ENCODE peak calls at places on chromosomes 16 and 17, in ten cellular contexts. One of them, this sample, is unnamed.

GRCh38 chr16:30472328-30472942 is at the start of gene ITGAL:
- DNase-seq in CD8-positive, alpha-beta memory T cell: peak
- DNase-seq in sigmoid colon: peak
- DNase-seq in substantia nigra: peak
- DNase-seq in CD4-positive, alpha-beta T cell: peak
- DNase-seq in neuronal stem cell: no peak
- DNase-seq in gastrocnemius medialis: peak
- DNase-seq in colonic mucosa: peak
- DNase-seq in hepatocyte: no peak
- DNase-seq in CD4-positive, CD25-positive, alpha-beta regulatory T cell: peak
- DNase-seq in this sample: no peak

GRCh38 chr17:76121932-76122383 is 18.4 kb upstream of the EXOC7 start:
- DNase-seq in CD8-positive, alpha-beta memory T cell: no peak
- DNase-seq in sigmoid colon: peak
- DNase-seq in substantia nigra: no peak
- DNase-seq in CD4-positive, alpha-beta T cell: no peak
- DNase-seq in neuronal stem cell: no peak
- DNase-seq in gastrocnemius medialis: no peak
- DNase-seq in colonic mucosa: peak
- DNase-seq in hepatocyte: no peak
- DNase-seq in CD4-positive, CD25-positive, alpha-beta regulatory T cell: no peak
- DNase-seq in this sample: no peak

GRCh38 chr17:28144019-28144418 is 101.5 kb downstream of the NLK start:
- DNase-seq in CD8-positive, alpha-beta memory T cell: no peak
- DNase-seq in sigmoid colon: no peak
- DNase-seq in substantia nigra: no peak
- DNase-seq in CD4-positive, alpha-beta T cell: no peak
- DNase-seq in neuronal stem cell: no peak
- DNase-seq in gastrocnemius medialis: no peak
- DNase-seq in colonic mucosa: no peak
- DNase-seq in hepatocyte: no peak
- DNase-seq in CD4-positive, CD25-positive, alpha-beta regulatory T cell: no peak
- DNase-seq in this sample: no peak

GRCh38 chr17:80785477-80786178 is 206.0 kb upstream of the CHMP6 start:
- DNase-seq in CD8-positive, alpha-beta memory T cell: no peak
- DNase-seq in sigmoid colon: peak
- DNase-seq in substantia nigra: no peak
- DNase-seq in CD4-positive, alpha-beta T cell: no peak
- DNase-seq in neuronal stem cell: no peak
- DNase-seq in gastrocnemius medialis: no peak
- DNase-seq in colonic mucosa: no peak
- DNase-seq in hepatocyte: no peak
- DNase-seq in CD4-positive, CD25-positive, alpha-beta regulatory T cell: no peak
- DNase-seq in this sample: no peak

GRCh38 chr16:66988197-66988788 is at the start of gene CES4A:
- DNase-seq in CD8-positive, alpha-beta memory T cell: no peak
- DNase-seq in sigmoid colon: peak
- DNase-seq in substantia nigra: no peak
- DNase-seq in CD4-positive, alpha-beta T cell: no peak
- DNase-seq in neuronal stem cell: no peak
- DNase-seq in gastrocnemius medialis: peak
- DNase-seq in colonic mucosa: no peak
- DNase-seq in hepatocyte: peak
- DNase-seq in CD4-positive, CD25-positive, alpha-beta regulatory T cell: peak
- DNase-seq in this sample: peak

GRCh38 chr17:6696906-6697305 is 16.3 kb downstream of the SLC13A5 start:
- DNase-seq in CD8-positive, alpha-beta memory T cell: no peak
- DNase-seq in sigmoid colon: no peak
- DNase-seq in substantia nigra: no peak
- DNase-seq in CD4-positive, alpha-beta T cell: no peak
- DNase-seq in neuronal stem cell: no peak
- DNase-seq in gastrocnemius medialis: no peak
- DNase-seq in colonic mucosa: no peak
- DNase-seq in hepatocyte: no peak
- DNase-seq in CD4-positive, CD25-positive, alpha-beta regulatory T cell: no peak
- DNase-seq in this sample: no peak

GRCh38 chr17:75689441-75689873 is 22.3 kb downstream of the SAP30BP start:
- DNase-seq in CD8-positive, alpha-beta memory T cell: no peak
- DNase-seq in sigmoid colon: no peak
- DNase-seq in substantia nigra: no peak
- DNase-seq in CD4-positive, alpha-beta T cell: peak
- DNase-seq in neuronal stem cell: no peak
- DNase-seq in gastrocnemius medialis: no peak
- DNase-seq in colonic mucosa: no peak
- DNase-seq in hepatocyte: no peak
- DNase-seq in CD4-positive, CD25-positive, alpha-beta regulatory T cell: peak
- DNase-seq in this sample: peak

GRCh38 chr16:12925026-12925425 is 23.6 kb downstream of the SHISA9 start:
- DNase-seq in CD8-positive, alpha-beta memory T cell: no peak
- DNase-seq in sigmoid colon: no peak
- DNase-seq in substantia nigra: no peak
- DNase-seq in CD4-positive, alpha-beta T cell: no peak
- DNase-seq in neuronal stem cell: no peak
- DNase-seq in gastrocnemius medialis: no peak
- DNase-seq in colonic mucosa: no peak
- DNase-seq in hepatocyte: no peak
- DNase-seq in CD4-positive, CD25-positive, alpha-beta regulatory T cell: no peak
- DNase-seq in this sample: no peak

GRCh38 chr17:33888455-33888854 is 366.6 kb upstream of the CCL2 start:
- DNase-seq in CD8-positive, alpha-beta memory T cell: no peak
- DNase-seq in sigmoid colon: no peak
- DNase-seq in substantia nigra: no peak
- DNase-seq in CD4-positive, alpha-beta T cell: no peak
- DNase-seq in neuronal stem cell: no peak
- DNase-seq in gastrocnemius medialis: no peak
- DNase-seq in colonic mucosa: no peak
- DNase-seq in hepatocyte: no peak
- DNase-seq in CD4-positive, CD25-positive, alpha-beta regulatory T cell: no peak
- DNase-seq in this sample: peak

GRCh38 chr16:80274576-80275191 is 266.1 kb upstream of the DYNLRB2 start:
- DNase-seq in CD8-positive, alpha-beta memory T cell: no peak
- DNase-seq in sigmoid colon: no peak
- DNase-seq in substantia nigra: no peak
- DNase-seq in CD4-positive, alpha-beta T cell: no peak
- DNase-seq in neuronal stem cell: peak
- DNase-seq in gastrocnemius medialis: no peak
- DNase-seq in colonic mucosa: no peak
- DNase-seq in hepatocyte: no peak
- DNase-seq in CD4-positive, CD25-positive, alpha-beta regulatory T cell: no peak
- DNase-seq in this sample: peak

GRCh38 chr17:40317345-40317873 is 8.4 kb downstream of the RARA start:
- DNase-seq in CD8-positive, alpha-beta memory T cell: peak
- DNase-seq in sigmoid colon: peak
- DNase-seq in substantia nigra: no peak
- DNase-seq in CD4-positive, alpha-beta T cell: no peak
- DNase-seq in neuronal stem cell: no peak
- DNase-seq in gastrocnemius medialis: no peak
- DNase-seq in colonic mucosa: peak
- DNase-seq in hepatocyte: peak
- DNase-seq in CD4-positive, CD25-positive, alpha-beta regulatory T cell: peak
- DNase-seq in this sample: peak

GRCh38 chr16:77282345-77282744 is 83.1 kb downstream of the SYCE1L start:
- DNase-seq in CD8-positive, alpha-beta memory T cell: no peak
- DNase-seq in sigmoid colon: no peak
- DNase-seq in substantia nigra: no peak
- DNase-seq in CD4-positive, alpha-beta T cell: no peak
- DNase-seq in neuronal stem cell: no peak
- DNase-seq in gastrocnemius medialis: no peak
- DNase-seq in colonic mucosa: no peak
- DNase-seq in hepatocyte: no peak
- DNase-seq in CD4-positive, CD25-positive, alpha-beta regulatory T cell: no peak
- DNase-seq in this sample: no peak

GRCh38 chr16:77289331-77289809 is 90.2 kb downstream of the SYCE1L start:
- DNase-seq in CD8-positive, alpha-beta memory T cell: no peak
- DNase-seq in sigmoid colon: no peak
- DNase-seq in substantia nigra: no peak
- DNase-seq in CD4-positive, alpha-beta T cell: no peak
- DNase-seq in neuronal stem cell: no peak
- DNase-seq in gastrocnemius medialis: no peak
- DNase-seq in colonic mucosa: no peak
- DNase-seq in hepatocyte: peak
- DNase-seq in CD4-positive, CD25-positive, alpha-beta regulatory T cell: no peak
- DNase-seq in this sample: no peak

GRCh38 chr16:77288222-77288621 is 89.0 kb downstream of the SYCE1L start:
- DNase-seq in CD8-positive, alpha-beta memory T cell: no peak
- DNase-seq in sigmoid colon: no peak
- DNase-seq in substantia nigra: no peak
- DNase-seq in CD4-positive, alpha-beta T cell: no peak
- DNase-seq in neuronal stem cell: no peak
- DNase-seq in gastrocnemius medialis: no peak
- DNase-seq in colonic mucosa: no peak
- DNase-seq in hepatocyte: peak
- DNase-seq in CD4-positive, CD25-positive, alpha-beta regulatory T cell: no peak
- DNase-seq in this sample: peak

GRCh38 chr16:77290451-77291110 is 91.4 kb downstream of the SYCE1L start:
- DNase-seq in CD8-positive, alpha-beta memory T cell: no peak
- DNase-seq in sigmoid colon: no peak
- DNase-seq in substantia nigra: no peak
- DNase-seq in CD4-positive, alpha-beta T cell: no peak
- DNase-seq in neuronal stem cell: no peak
- DNase-seq in gastrocnemius medialis: no peak
- DNase-seq in colonic mucosa: no peak
- DNase-seq in hepatocyte: peak
- DNase-seq in CD4-positive, CD25-positive, alpha-beta regulatory T cell: no peak
- DNase-seq in this sample: no peak

DNA sequence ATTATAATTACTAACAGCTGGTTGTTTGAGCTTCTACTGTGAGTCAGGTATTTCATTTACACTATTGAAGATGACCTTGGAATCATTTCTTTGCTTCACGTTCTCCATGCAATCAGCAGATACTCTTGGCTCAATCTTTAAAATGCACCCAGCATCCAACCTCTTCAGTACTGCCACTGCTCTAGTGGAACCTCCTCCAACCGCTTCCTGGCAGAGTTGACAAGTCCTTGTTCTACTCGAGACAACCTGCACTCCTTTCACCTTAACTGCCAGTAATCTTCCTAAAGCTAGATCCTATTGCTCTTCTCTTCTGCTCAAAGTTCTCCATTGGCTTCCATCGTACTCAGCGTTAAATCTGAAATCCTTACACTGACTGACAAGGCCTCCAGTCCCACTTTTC is 86.5 kb downstream of the SYCE1L start:
- DNase-seq in CD8-positive, alpha-beta memory T cell: no peak
- DNase-seq in sigmoid colon: no peak
- DNase-seq in substantia nigra: no peak
- DNase-seq in CD4-positive, alpha-beta T cell: no peak
- DNase-seq in neuronal stem cell: no peak
- DNase-seq in gastrocnemius medialis: no peak
- DNase-seq in colonic mucosa: no peak
- DNase-seq in hepatocyte: no peak
- DNase-seq in CD4-positive, CD25-positive, alpha-beta regulatory T cell: no peak
- DNase-seq in this sample: no peak
- H3K27ac ChIP-seq in CD8-positive, alpha-beta memory T cell: no peak
- H3K27ac ChIP-seq in sigmoid colon: no peak
- H3K27ac ChIP-seq in substantia nigra: no peak
- H3K27ac ChIP-seq in CD4-positive, alpha-beta T cell: no peak
- H3K27ac ChIP-seq in neuronal stem cell: no peak
- H3K27ac ChIP-seq in gastrocnemius medialis: no peak
- H3K27ac ChIP-seq in colonic mucosa: no peak
- H3K27ac ChIP-seq in hepatocyte: no peak
- H3K27ac ChIP-seq in CD4-positive, CD25-positive, alpha-beta regulatory T cell: no peak
- H3K27ac ChIP-seq in this sample: no peak

DNA sequence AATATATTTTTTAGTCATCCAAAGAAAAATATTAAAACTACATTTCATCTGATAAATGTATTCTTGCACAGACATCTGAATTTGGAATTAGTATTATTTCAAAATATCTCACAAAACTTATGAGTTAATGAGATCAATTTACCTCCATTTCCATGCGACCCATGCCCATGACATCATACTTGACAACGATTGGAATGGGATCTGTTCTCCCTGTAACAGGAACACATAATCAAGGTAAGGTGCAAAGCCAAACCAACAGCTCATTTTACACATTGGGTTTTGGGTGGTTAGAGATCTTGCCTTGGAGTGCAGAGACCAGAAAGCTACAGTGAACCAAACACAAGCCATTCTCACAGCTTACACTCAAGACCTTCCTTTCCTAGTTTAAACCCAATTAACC is 46.9 kb upstream of the ITGA2B start:
- DNase-seq in CD8-positive, alpha-beta memory T cell: no peak
- DNase-seq in sigmoid colon: no peak
- DNase-seq in substantia nigra: no peak
- DNase-seq in CD4-positive, alpha-beta T cell: no peak
- DNase-seq in neuronal stem cell: no peak
- DNase-seq in gastrocnemius medialis: peak
- DNase-seq in colonic mucosa: no peak
- DNase-seq in hepatocyte: no peak
- DNase-seq in CD4-positive, CD25-positive, alpha-beta regulatory T cell: no peak
- DNase-seq in this sample: no peak
- H3K27ac ChIP-seq in CD8-positive, alpha-beta memory T cell: no peak
- H3K27ac ChIP-seq in sigmoid colon: no peak
- H3K27ac ChIP-seq in substantia nigra: no peak
- H3K27ac ChIP-seq in CD4-positive, alpha-beta T cell: no peak
- H3K27ac ChIP-seq in neuronal stem cell: no peak
- H3K27ac ChIP-seq in gastrocnemius medialis: peak
- H3K27ac ChIP-seq in colonic mucosa: no peak
- H3K27ac ChIP-seq in hepatocyte: no peak
- H3K27ac ChIP-seq in CD4-positive, CD25-positive, alpha-beta regulatory T cell: no peak
- H3K27ac ChIP-seq in this sample: no peak

GRCh38 chr16:2841606-2842339 is 11.7 kb downstream of the ZG16B start:
- DNase-seq in CD8-positive, alpha-beta memory T cell: no peak
- DNase-seq in sigmoid colon: peak
- DNase-seq in substantia nigra: no peak
- DNase-seq in CD4-positive, alpha-beta T cell: no peak
- DNase-seq in neuronal stem cell: no peak
- DNase-seq in gastrocnemius medialis: no peak
- DNase-seq in colonic mucosa: no peak
- DNase-seq in hepatocyte: no peak
- DNase-seq in CD4-positive, CD25-positive, alpha-beta regulatory T cell: no peak
- DNase-seq in this sample: no peak
- H3K27ac ChIP-seq in CD8-positive, alpha-beta memory T cell: peak
- H3K27ac ChIP-seq in sigmoid colon: no peak
- H3K27ac ChIP-seq in substantia nigra: no peak
- H3K27ac ChIP-seq in CD4-positive, alpha-beta T cell: peak
- H3K27ac ChIP-seq in neuronal stem cell: no peak
- H3K27ac ChIP-seq in gastrocnemius medialis: no peak
- H3K27ac ChIP-seq in colonic mucosa: no peak
- H3K27ac ChIP-seq in hepatocyte: no peak
- H3K27ac ChIP-seq in CD4-positive, CD25-positive, alpha-beta regulatory T cell: peak
- H3K27ac ChIP-seq in this sample: no peak

DNA sequence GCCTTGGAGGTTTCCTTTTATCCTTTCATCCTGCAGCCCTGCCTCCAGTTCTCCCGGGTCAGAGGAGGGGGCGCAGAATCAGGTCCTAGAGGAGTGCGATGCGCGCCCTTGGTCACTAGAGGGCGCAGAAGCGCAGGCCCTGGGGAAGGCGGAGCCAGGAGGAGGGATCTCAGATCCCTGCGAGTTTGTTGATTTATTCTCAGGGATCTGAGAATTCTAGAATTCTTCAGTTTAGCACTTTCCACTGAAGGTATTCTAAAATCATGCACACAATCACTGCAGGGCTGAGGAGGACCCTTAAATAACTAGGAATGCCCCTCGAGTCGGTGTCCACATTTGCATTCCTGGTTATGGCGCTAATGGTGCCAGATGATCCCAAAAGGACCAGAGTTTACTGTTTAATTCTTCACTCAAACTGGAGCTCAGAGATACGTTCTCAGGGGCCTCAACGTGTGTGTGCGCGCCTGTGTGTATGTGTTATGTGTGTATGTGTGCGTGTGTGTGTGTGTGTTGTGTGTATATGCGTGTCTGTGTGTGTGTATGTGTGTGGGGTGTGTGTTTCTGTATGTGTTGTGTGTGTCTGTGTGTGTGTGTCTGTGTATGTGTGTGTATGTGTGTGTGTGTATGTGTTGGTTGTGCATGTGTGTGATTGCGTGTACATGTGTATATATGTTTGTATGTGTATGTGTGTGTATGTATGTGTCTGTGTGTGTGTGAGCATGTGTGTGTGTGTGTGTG is 6.9 kb upstream of the ELAC2 start:
- DNase-seq in CD8-positive, alpha-beta memory T cell: peak
- DNase-seq in sigmoid colon: no peak
- DNase-seq in substantia nigra: peak
- DNase-seq in CD4-positive, alpha-beta T cell: peak
- DNase-seq in neuronal stem cell: peak
- DNase-seq in gastrocnemius medialis: no peak
- DNase-seq in colonic mucosa: peak
- DNase-seq in hepatocyte: peak
- DNase-seq in CD4-positive, CD25-positive, alpha-beta regulatory T cell: peak
- DNase-seq in this sample: peak
- H3K27ac ChIP-seq in CD8-positive, alpha-beta memory T cell: no peak
- H3K27ac ChIP-seq in sigmoid colon: no peak
- H3K27ac ChIP-seq in substantia nigra: no peak
- H3K27ac ChIP-seq in CD4-positive, alpha-beta T cell: no peak
- H3K27ac ChIP-seq in neuronal stem cell: no peak
- H3K27ac ChIP-seq in gastrocnemius medialis: no peak
- H3K27ac ChIP-seq in colonic mucosa: no peak
- H3K27ac ChIP-seq in hepatocyte: no peak
- H3K27ac ChIP-seq in CD4-positive, CD25-positive, alpha-beta regulatory T cell: no peak
- H3K27ac ChIP-seq in this sample: no peak